ENCODE peak calls at places on chromosome 1, in four cellular contexts. One of them, this sample, is unnamed.

GRCh38 chr1:162235261-162235780 is 141.3 kb downstream of the SPATA46 start:
- DNase-seq in T-helper 22 cell: no peak
- DNase-seq in glutamatergic neuron: no peak
- DNase-seq in iPS-NIHi11: peak
- DNase-seq in this sample: no peak

GRCh38 chr1:156146749-156147405 is 6.5 kb upstream of the SEMA4A start:
- DNase-seq in T-helper 22 cell: peak
- DNase-seq in glutamatergic neuron: no peak
- DNase-seq in iPS-NIHi11: no peak
- DNase-seq in this sample: no peak

GRCh38 chr1:158094571-158094970 is 86.1 kb upstream of the CD1D start:
- DNase-seq in T-helper 22 cell: no peak
- DNase-seq in glutamatergic neuron: no peak
- DNase-seq in iPS-NIHi11: no peak
- DNase-seq in this sample: no peak

GRCh38 chr1:223224465-223224864 is 81.4 kb upstream of the TLR5 start:
- DNase-seq in T-helper 22 cell: no peak
- DNase-seq in glutamatergic neuron: no peak
- DNase-seq in iPS-NIHi11: peak
- DNase-seq in this sample: peak

GRCh38 chr1:100222428-100222827 is 27.2 kb downstream of the DBT start:
- DNase-seq in T-helper 22 cell: no peak
- DNase-seq in glutamatergic neuron: no peak
- DNase-seq in iPS-NIHi11: no peak
- DNase-seq in this sample: no peak

GRCh38 chr1:248821101-248821500 is 4.6 kb downstream of the SH3BP5L start:
- DNase-seq in T-helper 22 cell: no peak
- DNase-seq in glutamatergic neuron: no peak
- DNase-seq in iPS-NIHi11: no peak
- DNase-seq in this sample: no peak

GRCh38 chr1:21175670-21176581 is 771 bp downstream of the EIF4G3 start:
- DNase-seq in T-helper 22 cell: peak
- DNase-seq in glutamatergic neuron: peak
- DNase-seq in iPS-NIHi11: peak
- DNase-seq in this sample: peak

GRCh38 chr1:32334274-32334861 is 1.7 kb downstream of the MARCKSL1 start:
- DNase-seq in T-helper 22 cell: no peak
- DNase-seq in glutamatergic neuron: peak
- DNase-seq in iPS-NIHi11: no peak
- DNase-seq in this sample: peak

GRCh38 chr1:41955461-41956159 is 36.9 kb upstream of the HIVEP3 start:
- DNase-seq in T-helper 22 cell: no peak
- DNase-seq in glutamatergic neuron: no peak
- DNase-seq in iPS-NIHi11: no peak
- DNase-seq in this sample: no peak

GRCh38 chr1:5847013-5847654 is 145.1 kb downstream of the NPHP4 start:
- DNase-seq in T-helper 22 cell: no peak
- DNase-seq in glutamatergic neuron: no peak
- DNase-seq in iPS-NIHi11: peak
- DNase-seq in this sample: peak

GRCh38 chr1:12383786-12384185 is 154.0 kb downstream of the VPS13D start:
- DNase-seq in T-helper 22 cell: no peak
- DNase-seq in glutamatergic neuron: no peak
- DNase-seq in iPS-NIHi11: no peak
- DNase-seq in this sample: no peak

GRCh38 chr1:34683616-34684015 is 71.2 kb upstream of the GJB5 start:
- DNase-seq in T-helper 22 cell: no peak
- DNase-seq in glutamatergic neuron: no peak
- DNase-seq in iPS-NIHi11: no peak
- DNase-seq in this sample: no peak

GRCh38 chr1:206961668-206962067 is 8.6 kb downstream of the FCAMR start:
- DNase-seq in T-helper 22 cell: no peak
- DNase-seq in glutamatergic neuron: no peak
- DNase-seq in iPS-NIHi11: no peak
- DNase-seq in this sample: no peak

GRCh38 chr1:45038661-45039364 is 26.8 kb downstream of the UROD start:
- DNase-seq in T-helper 22 cell: no peak
- DNase-seq in glutamatergic neuron: no peak
- DNase-seq in iPS-NIHi11: no peak
- DNase-seq in this sample: no peak

GRCh38 chr1:197467881-197468280 is 199.8 kb downstream of the CRB1 start:
- DNase-seq in T-helper 22 cell: no peak
- DNase-seq in glutamatergic neuron: no peak
- DNase-seq in iPS-NIHi11: no peak
- DNase-seq in this sample: no peak

GRCh38 chr1:159023723-159024122 is 14.0 kb downstream of the IFI16 start:
- DNase-seq in T-helper 22 cell: no peak
- DNase-seq in glutamatergic neuron: no peak
- DNase-seq in iPS-NIHi11: peak
- DNase-seq in this sample: peak

GRCh38 chr1:13813398-13814012 is 113.5 kb downstream of the PRDM2 start:
- DNase-seq in T-helper 22 cell: peak
- DNase-seq in glutamatergic neuron: peak
- DNase-seq in iPS-NIHi11: peak
- DNase-seq in this sample: peak

GRCh38 chr1:235946570-235946981 is 79.9 kb upstream of the LYST start:
- DNase-seq in T-helper 22 cell: no peak
- DNase-seq in glutamatergic neuron: no peak
- DNase-seq in iPS-NIHi11: no peak
- DNase-seq in this sample: no peak

This sample was measured in H7.